ENCODE peak calls at places on chromosomes 16 and 17, in six cellular contexts. H is RKO; Q is astrocyte of the cerebellum; A is NCI-H1105 treated with DMSO at 0.1 percent for 48 hours; T is activated CD4-positive, alpha-beta T cell treated with anti-CD3 and anti-CD28 coated beads, Interleukin-2, amount 50 U/mL, for 48 hours; Z is ureter. N is an unnamed sample.

GRCh38 chr17:31524926-31525800 is 133.7 kb downstream of the RAB11FIP4 start:
- DNase-seq in A (peak; percentile 36), T (peak; percentile 96), Q (peak; percentile 91), H (peak; percentile 75), Z (peak; percentile 88), N (peak; percentile 39)

GRCh38 chr17:180380-181212 is 854 bp downstream of the DOC2B start:
- DNase-seq in Q (no peak), Z (no peak), A (no peak), T (no peak), H (no peak), N (no peak)

GRCh38 chr16:78310990-78311561 is 211.6 kb downstream of the WWOX start:
- DNase-seq in Z (no peak), Q (peak; percentile 16), T (no peak), H (no peak), A (no peak), N (no peak)

GRCh38 chr17:80455328-80455710 is 21.1 kb downstream of the NPTX1 start:
- DNase-seq in Z (no peak), H (peak; percentile 47), A (no peak), T (no peak), Q (no peak), N (no peak)

GRCh38 chr16:2895813-2896212 is 12.8 kb downstream of the FLYWCH2 start:
- DNase-seq in H (no peak), A (no peak), T (no peak), Z (no peak), Q (no peak), N (no peak)

GRCh38 chr17:83046759-83047478 is 32.5 kb upstream of the METRNL start:
- DNase-seq in T (no peak), H (no peak), Q (no peak), A (no peak), Z (no peak), N (no peak)

GRCh38 chr16:78133919-78134318 is 34.5 kb downstream of the WWOX start:
- DNase-seq in T (no peak), H (no peak), A (no peak), Q (no peak), Z (no peak), N (no peak)

GRCh38 chr17:7292729-7293128 is 1.7 kb downstream of the YBX2 start:
- DNase-seq in T (no peak), A (no peak), Q (no peak), H (no peak), Z (no peak), N (no peak)

GRCh38 chr17:77382356-77382911 is 241.7 kb downstream of the SEC14L1 start:
- DNase-seq in Q (no peak), T (no peak), A (no peak), H (no peak), Z (no peak), N (no peak)

GRCh38 chr17:34366051-34366450 is 3.0 kb upstream of the CCL1 start:
- DNase-seq in T (no peak), H (no peak), A (no peak), Z (no peak), Q (no peak), N (no peak)

GRCh38 chr16:87129771-87130170 is 187.4 kb downstream of the C16orf95 start:
- DNase-seq in Z (no peak), A (no peak), H (no peak), T (no peak), Q (peak; percentile 58), N (no peak)

GRCh38 chr16:89805136-89805905 is 11.1 kb downstream of the FANCA start:
- DNase-seq in H (no peak), Z (no peak), Q (peak; percentile 43), A (no peak), T (no peak), N (no peak)

GRCh38 chr17:17314501-17315071 is 11.4 kb downstream of the NT5M start:
- DNase-seq in Q (no peak), H (no peak), T (no peak), Z (no peak), A (no peak), N (no peak)

GRCh38 chr17:82949984-82950383 is 110.2 kb upstream of the ZNF750 start:
- DNase-seq in H (no peak), Q (no peak), T (no peak), A (no peak), Z (no peak), N (no peak)

GRCh38 chr16:73052441-73053030 is 4.6 kb upstream of the ZFHX3 start:
- DNase-seq in H (no peak), T (no peak), A (no peak), Q (no peak), Z (no peak), N (no peak)

GRCh38 chr17:6437466-6437865 is 2.5 kb upstream of the AIPL1 start:
- DNase-seq in H (no peak), T (no peak), Z (no peak), A (peak; percentile 10), Q (no peak), N (no peak)

GRCh38 chr17:77716289-77716929 is 242.1 kb upstream of the TNRC6C start:
- DNase-seq in H (no peak), T (no peak), A (peak; percentile 12), Q (no peak), Z (no peak), N (no peak)

GRCh38 chr17:78583091-78583490 is 5.9 kb upstream of the DNAH17 start:
- DNase-seq in Z (no peak), T (no peak), Q (no peak), H (no peak), A (no peak), N (no peak)

GRCh38 chr16:50103764-50104163 is 38.0 kb downstream of the HEATR3 start:
- DNase-seq in T (no peak), Q (no peak), H (no peak), Z (no peak), A (no peak), N (no peak)

GRCh38 chr17:59498421-59499307 is 66.7 kb upstream of the DHX40 start:
- DNase-seq in H (no peak), Q (peak; percentile 84), Z (no peak), A (peak; percentile 60), T (no peak), N (no peak)

GRCh38 chr17:77507116-77507885 is 366.5 kb downstream of the SEC14L1 start:
- DNase-seq in H (no peak), Z (no peak), Q (no peak), A (no peak), T (no peak), N (no peak)

GRCh38 chr17:41967141-41967920 is 736 bp downstream of the CNP start:
- DNase-seq in T (peak; percentile 42), Q (no peak), Z (no peak), H (peak; percentile 47), A (no peak), N (no peak)

GRCh38 chr17:57135748-57136342 is 50.8 kb downstream of the AKAP1 start:
- DNase-seq in H (no peak), Q (no peak), Z (no peak), T (no peak), A (peak; percentile 96), N (no peak)

GRCh38 chr16:13997933-13998332 is 73.2 kb upstream of the MRTFB start:
- DNase-seq in H (no peak), Z (no peak), T (no peak), A (no peak), Q (no peak), N (no peak)

GRCh38 chr17:27106347-27106981 is 187.4 kb upstream of the WSB1 start:
- DNase-seq in Q (no peak), A (no peak), Z (no peak), T (no peak), H (no peak), N (no peak)

GRCh38 chr16:2691491-2692248 is 9.3 kb downstream of the KCTD5 start:
- DNase-seq in T (no peak), A (no peak), Q (peak; percentile 26), H (no peak), Z (no peak), N (no peak)

GRCh38 chr17:32673964-32674363 is 187.2 kb downstream of the CDK5R1 start:
- DNase-seq in A (no peak), T (no peak), H (peak; percentile 2), Z (no peak), Q (no peak), N (no peak)

GRCh38 chr16:56931769-56932587 is at the start of gene HERPUD1:
- DNase-seq in H (peak; percentile 98), Z (peak; percentile 99), T (peak; percentile 98), Q (peak; percentile 89), A (peak; percentile 87), N (peak; percentile 89)

GRCh38 chr16:78249056-78249455 is 149.6 kb downstream of the WWOX start:
- DNase-seq in A (no peak), T (no peak), Q (no peak), H (no peak), Z (no peak), N (peak; percentile 27)

GRCh38 chr17:4892063-4892410 is 7.3 kb upstream of the C17orf107 start:
- DNase-seq in T (no peak), Q (no peak), Z (no peak), A (no peak), H (no peak), N (no peak)

GRCh38 chr16:17768257-17768656 is 297.5 kb upstream of the XYLT1 start:
- DNase-seq in Q (peak; percentile 72), Z (no peak), T (no peak), A (no peak), H (no peak), N (no peak)

GRCh38 chr17:6072157-6072556 is 2.0 kb downstream of the WSCD1 start:
- DNase-seq in T (no peak), A (no peak), Q (no peak), Z (no peak), H (no peak), N (no peak)

GRCh38 chr17:29292071-29292991 is 1.6 kb downstream of the NUFIP2 start:
- DNase-seq in A (peak; percentile 20), Q (peak; percentile 28), Z (peak; percentile 79), T (peak; percentile 45), H (peak; percentile 54), N (peak; percentile 14)

GRCh38 chr17:77423589-77424451 is 283.1 kb downstream of the SEC14L1 start:
- DNase-seq in A (no peak), H (no peak), T (no peak), Z (peak; percentile 92), Q (peak; percentile 87), N (peak; percentile 78)

GRCh38 chr16:74984194-74984669 is 691 bp downstream of the WDR59 start:
- DNase-seq in H (peak; percentile 56), Z (peak; percentile 46), A (no peak), T (peak; percentile 35), Q (no peak), N (no peak)